ENCODE peak calls at places on chromosome 1, in six cellular contexts. One of them, this sample, is unnamed.

GRCh38 chr1:201299968-201300367 is 16.7 kb downstream of the PKP1 start:
- DNase-seq in left lung: no peak
- DNase-seq in foreskin fibroblast: no peak
- DNase-seq in prostate gland: peak
- DNase-seq in mammary epithelial cell: peak
- DNase-seq in psoas muscle: no peak
- DNase-seq in this sample: no peak

GRCh38 chr1:162080472-162081015 is 11.1 kb downstream of the NOS1AP start:
- DNase-seq in left lung: no peak
- DNase-seq in psoas muscle: no peak
- DNase-seq in prostate gland: no peak
- DNase-seq in mammary epithelial cell: no peak
- DNase-seq in foreskin fibroblast: no peak
- DNase-seq in this sample: no peak

GRCh38 chr1:160217466-160218165 is 12.4 kb downstream of the PEA15 start:
- DNase-seq in foreskin fibroblast: no peak
- DNase-seq in left lung: no peak
- DNase-seq in prostate gland: no peak
- DNase-seq in mammary epithelial cell: peak
- DNase-seq in psoas muscle: no peak
- DNase-seq in this sample: no peak

GRCh38 chr1:53368314-53369033 is 40.6 kb upstream of the LRP8 start:
- DNase-seq in prostate gland: no peak
- DNase-seq in mammary epithelial cell: no peak
- DNase-seq in psoas muscle: no peak
- DNase-seq in left lung: no peak
- DNase-seq in foreskin fibroblast: no peak
- DNase-seq in this sample: no peak

GRCh38 chr1:114153621-114154145 is at the start of gene SYT6:
- DNase-seq in mammary epithelial cell: no peak
- DNase-seq in psoas muscle: peak
- DNase-seq in prostate gland: no peak
- DNase-seq in left lung: peak
- DNase-seq in foreskin fibroblast: no peak
- DNase-seq in this sample: no peak

GRCh38 chr1:63152572-63152971 is 169.8 kb upstream of the FOXD3 start:
- DNase-seq in prostate gland: no peak
- DNase-seq in left lung: no peak
- DNase-seq in foreskin fibroblast: no peak
- DNase-seq in mammary epithelial cell: no peak
- DNase-seq in psoas muscle: no peak
- DNase-seq in this sample: no peak

GRCh38 chr1:234699795-234700665 is 90.1 kb upstream of the IRF2BP2 start:
- DNase-seq in prostate gland: peak
- DNase-seq in left lung: no peak
- DNase-seq in mammary epithelial cell: peak
- DNase-seq in psoas muscle: peak
- DNase-seq in foreskin fibroblast: peak
- DNase-seq in this sample: peak

GRCh38 chr1:230102472-230102871 is 35.4 kb downstream of the GALNT2 start:
- DNase-seq in mammary epithelial cell: no peak
- DNase-seq in prostate gland: no peak
- DNase-seq in psoas muscle: no peak
- DNase-seq in left lung: no peak
- DNase-seq in foreskin fibroblast: no peak
- DNase-seq in this sample: no peak

GRCh38 chr1:40592107-40592773 is 60.8 kb downstream of the ZNF684 start:
- DNase-seq in prostate gland: peak
- DNase-seq in psoas muscle: no peak
- DNase-seq in mammary epithelial cell: peak
- DNase-seq in left lung: no peak
- DNase-seq in foreskin fibroblast: peak
- DNase-seq in this sample: peak

GRCh38 chr1:92445865-92446264 is 40.9 kb downstream of the GFI1 start:
- DNase-seq in psoas muscle: no peak
- DNase-seq in mammary epithelial cell: no peak
- DNase-seq in foreskin fibroblast: no peak
- DNase-seq in prostate gland: no peak
- DNase-seq in left lung: no peak
- DNase-seq in this sample: no peak

GRCh38 chr1:11316701-11317100 is 43.7 kb downstream of the UBIAD1 start:
- DNase-seq in foreskin fibroblast: no peak
- DNase-seq in left lung: no peak
- DNase-seq in mammary epithelial cell: peak
- DNase-seq in prostate gland: peak
- DNase-seq in psoas muscle: no peak
- DNase-seq in this sample: no peak

GRCh38 chr1:53132176-53132575 is 10.3 kb downstream of the SLC1A7 start:
- DNase-seq in psoas muscle: no peak
- DNase-seq in mammary epithelial cell: no peak
- DNase-seq in left lung: no peak
- DNase-seq in foreskin fibroblast: no peak
- DNase-seq in prostate gland: no peak
- DNase-seq in this sample: no peak